ENCODE peak calls at places on chromosomes 3 and 15, in eight cellular contexts. One of them, this sample, is unnamed.

GRCh38 chr3:52798376-52798977 is 3.9 kb downstream of the ITIH3 start:
- DNase-seq in CD8-positive, alpha-beta memory T cell: no peak
- DNase-seq in T follicular helper cell: no peak
- DNase-seq in uterus: no peak
- DNase-seq in astrocyte of the spinal cord: no peak
- DNase-seq in NCI-H1436: no peak
- DNase-seq in stimulated activated CD8-positive, alpha-beta memory T cell treated with anti-CD3 and anti-CD28 coated beads, Interleukin-4, amount 100 ng/mL, for 24 hours: no peak
- DNase-seq in endothelial cell: no peak
- DNase-seq in this sample: no peak

GRCh38 chr15:35427091-35427490 is 118.9 kb downstream of the DPH6 start:
- DNase-seq in CD8-positive, alpha-beta memory T cell: no peak
- DNase-seq in T follicular helper cell: no peak
- DNase-seq in uterus: no peak
- DNase-seq in astrocyte of the spinal cord: peak; percentile 68
- DNase-seq in NCI-H1436: no peak
- DNase-seq in stimulated activated CD8-positive, alpha-beta memory T cell treated with anti-CD3 and anti-CD28 coated beads, Interleukin-4, amount 100 ng/mL, for 24 hours: no peak
- DNase-seq in endothelial cell: no peak
- DNase-seq in this sample: no peak

GRCh38 chr3:143586565-143586964 is 261.7 kb downstream of the SLC9A9 start:
- DNase-seq in CD8-positive, alpha-beta memory T cell: no peak
- DNase-seq in T follicular helper cell: no peak
- DNase-seq in uterus: no peak
- DNase-seq in astrocyte of the spinal cord: peak; percentile 70
- DNase-seq in NCI-H1436: no peak
- DNase-seq in stimulated activated CD8-positive, alpha-beta memory T cell treated with anti-CD3 and anti-CD28 coated beads, Interleukin-4, amount 100 ng/mL, for 24 hours: no peak
- DNase-seq in endothelial cell: no peak
- DNase-seq in this sample: no peak

GRCh38 chr3:120438971-120439370 is 11.8 kb downstream of the FSTL1 start:
- DNase-seq in CD8-positive, alpha-beta memory T cell: no peak
- DNase-seq in T follicular helper cell: no peak
- DNase-seq in uterus: no peak
- DNase-seq in astrocyte of the spinal cord: peak; percentile 90
- DNase-seq in NCI-H1436: no peak
- DNase-seq in stimulated activated CD8-positive, alpha-beta memory T cell treated with anti-CD3 and anti-CD28 coated beads, Interleukin-4, amount 100 ng/mL, for 24 hours: no peak
- DNase-seq in endothelial cell: no peak
- DNase-seq in this sample: no peak

GRCh38 chr3:186307594-186307993 is 54.4 kb downstream of the DGKG start:
- DNase-seq in CD8-positive, alpha-beta memory T cell: no peak
- DNase-seq in T follicular helper cell: no peak
- DNase-seq in uterus: no peak
- DNase-seq in astrocyte of the spinal cord: peak; percentile 55
- DNase-seq in NCI-H1436: no peak
- DNase-seq in stimulated activated CD8-positive, alpha-beta memory T cell treated with anti-CD3 and anti-CD28 coated beads, Interleukin-4, amount 100 ng/mL, for 24 hours: no peak
- DNase-seq in endothelial cell: peak; percentile 46
- DNase-seq in this sample: peak; percentile 25

GRCh38 chr15:65641723-65642475 is 20.2 kb downstream of the SLC24A1 start:
- DNase-seq in CD8-positive, alpha-beta memory T cell: no peak
- DNase-seq in T follicular helper cell: no peak
- DNase-seq in uterus: no peak
- DNase-seq in astrocyte of the spinal cord: no peak
- DNase-seq in NCI-H1436: peak; percentile 32
- DNase-seq in stimulated activated CD8-positive, alpha-beta memory T cell treated with anti-CD3 and anti-CD28 coated beads, Interleukin-4, amount 100 ng/mL, for 24 hours: no peak
- DNase-seq in endothelial cell: no peak
- DNase-seq in this sample: no peak

GRCh38 chr3:8762607-8763377 is 6.6 kb downstream of the OXTR start:
- DNase-seq in CD8-positive, alpha-beta memory T cell: no peak
- DNase-seq in T follicular helper cell: no peak
- DNase-seq in uterus: no peak
- DNase-seq in astrocyte of the spinal cord: no peak
- DNase-seq in NCI-H1436: no peak
- DNase-seq in stimulated activated CD8-positive, alpha-beta memory T cell treated with anti-CD3 and anti-CD28 coated beads, Interleukin-4, amount 100 ng/mL, for 24 hours: no peak
- DNase-seq in endothelial cell: no peak
- DNase-seq in this sample: no peak

GRCh38 chr15:63370764-63371163 is 10.9 kb downstream of the CA12 start:
- DNase-seq in CD8-positive, alpha-beta memory T cell: no peak
- DNase-seq in T follicular helper cell: no peak
- DNase-seq in uterus: no peak
- DNase-seq in astrocyte of the spinal cord: no peak
- DNase-seq in NCI-H1436: no peak
- DNase-seq in stimulated activated CD8-positive, alpha-beta memory T cell treated with anti-CD3 and anti-CD28 coated beads, Interleukin-4, amount 100 ng/mL, for 24 hours: no peak
- DNase-seq in endothelial cell: no peak
- DNase-seq in this sample: no peak

GRCh38 chr3:160400048-160400630 is 689 bp downstream of the SMC4 start:
- DNase-seq in CD8-positive, alpha-beta memory T cell: peak; percentile 65
- DNase-seq in T follicular helper cell: peak; percentile 10
- DNase-seq in uterus: peak; percentile 31
- DNase-seq in astrocyte of the spinal cord: peak; percentile 58
- DNase-seq in NCI-H1436: no peak
- DNase-seq in stimulated activated CD8-positive, alpha-beta memory T cell treated with anti-CD3 and anti-CD28 coated beads, Interleukin-4, amount 100 ng/mL, for 24 hours: peak; percentile 11
- DNase-seq in endothelial cell: peak; percentile 34
- DNase-seq in this sample: peak; percentile 30

GRCh38 chr15:19987389-19988048 is 554.1 kb downstream of the GOLGA6L6 start:
- DNase-seq in CD8-positive, alpha-beta memory T cell: no peak
- DNase-seq in T follicular helper cell: no peak
- DNase-seq in uterus: no peak
- DNase-seq in astrocyte of the spinal cord: no peak
- DNase-seq in NCI-H1436: no peak
- DNase-seq in stimulated activated CD8-positive, alpha-beta memory T cell treated with anti-CD3 and anti-CD28 coated beads, Interleukin-4, amount 100 ng/mL, for 24 hours: no peak
- DNase-seq in endothelial cell: no peak
- DNase-seq in this sample: no peak

GRCh38 chr3:87128006-87128405 is 99.1 kb upstream of the CHMP2B start:
- DNase-seq in CD8-positive, alpha-beta memory T cell: no peak
- DNase-seq in T follicular helper cell: no peak
- DNase-seq in uterus: no peak
- DNase-seq in astrocyte of the spinal cord: no peak
- DNase-seq in NCI-H1436: no peak
- DNase-seq in stimulated activated CD8-positive, alpha-beta memory T cell treated with anti-CD3 and anti-CD28 coated beads, Interleukin-4, amount 100 ng/mL, for 24 hours: no peak
- DNase-seq in endothelial cell: no peak
- DNase-seq in this sample: no peak